ENCODE peak calls at places on chromosomes 7 and 10, in six cellular contexts. R, J, C, Q, D and A are unnamed samples.

GRCh38 chr7:75967573-75967997 is 26.8 kb downstream of the TMEM120A start:
- DNase-seq in J (peak; percentile 21), Q (no peak), C (peak; percentile 63), D (peak; percentile 74), R (no peak), A (no peak)

GRCh38 chr10:50469288-50469687 is 154.5 kb downstream of the SGMS1 start:
- DNase-seq in J (peak; percentile 55), D (no peak), R (no peak), C (no peak), Q (no peak), A (no peak)

GRCh38 chr7:123633553-123633952 is 22.1 kb upstream of the LMOD2 start:
- DNase-seq in J (peak; percentile 77), R (no peak), D (no peak), C (no peak), Q (no peak), A (no peak)

GRCh38 chr10:116184448-116184794 is 88.6 kb downstream of the GFRA1 start:
- DNase-seq in J (no peak), D (no peak), R (no peak), Q (no peak), C (no peak), A (no peak)

GRCh38 chr7:132451161-132451560 is 125.1 kb downstream of the PLXNA4 start:
- DNase-seq in C (no peak), D (no peak), Q (no peak), R (no peak), J (no peak), A (no peak)

GRCh38 chr10:50550291-50550839 is 73.4 kb downstream of the SGMS1 start:
- DNase-seq in C (peak; percentile 34), J (peak; percentile 18), Q (no peak), D (no peak), R (peak; percentile 48), A (no peak)

GRCh38 chr7:100192951-100193350 is 15.2 kb downstream of the STAG3 start:
- DNase-seq in R (no peak), D (no peak), Q (no peak), C (no peak), J (no peak), A (no peak)

GRCh38 chr10:8061274-8062211 is 7.1 kb downstream of the GATA3 start:
- DNase-seq in D (no peak), J (no peak), Q (no peak), R (peak; percentile 86), C (no peak), A (peak; percentile 15)

GRCh38 chr7:8443871-8444756 is 10.7 kb downstream of the NXPH1 start:
- DNase-seq in C (peak; percentile 46), R (peak; percentile 89), J (no peak), Q (no peak), D (no peak), A (no peak)
- TF ChIP-seq CTCF in C (peak; percentile 33), R (peak; percentile 66), J (no peak), Q (no peak), D (no peak), A (no peak)

GRCh38 chr7:25090374-25090773 is 34.7 kb downstream of the CYCS start:
- DNase-seq in C (no peak), R (no peak), J (no peak), Q (no peak), D (no peak), A (no peak)
- H3K27ac ChIP-seq in C (no peak overlapping the region), R (no peak overlapping the region), J (no peak overlapping the region), Q (no peak overlapping the region), D (no peak overlapping the region), A (no peak overlapping the region)

GRCh38 chr7:55486172-55486550 is 86.1 kb downstream of the VOPP1 start:
- DNase-seq in Q (no peak), D (no peak), R (no peak), J (no peak), C (no peak), A (no peak)
- TF ChIP-seq CTCF in Q (no peak), D (no peak), R (no peak), J (no peak), C (no peak), A (no peak)

DNA sequence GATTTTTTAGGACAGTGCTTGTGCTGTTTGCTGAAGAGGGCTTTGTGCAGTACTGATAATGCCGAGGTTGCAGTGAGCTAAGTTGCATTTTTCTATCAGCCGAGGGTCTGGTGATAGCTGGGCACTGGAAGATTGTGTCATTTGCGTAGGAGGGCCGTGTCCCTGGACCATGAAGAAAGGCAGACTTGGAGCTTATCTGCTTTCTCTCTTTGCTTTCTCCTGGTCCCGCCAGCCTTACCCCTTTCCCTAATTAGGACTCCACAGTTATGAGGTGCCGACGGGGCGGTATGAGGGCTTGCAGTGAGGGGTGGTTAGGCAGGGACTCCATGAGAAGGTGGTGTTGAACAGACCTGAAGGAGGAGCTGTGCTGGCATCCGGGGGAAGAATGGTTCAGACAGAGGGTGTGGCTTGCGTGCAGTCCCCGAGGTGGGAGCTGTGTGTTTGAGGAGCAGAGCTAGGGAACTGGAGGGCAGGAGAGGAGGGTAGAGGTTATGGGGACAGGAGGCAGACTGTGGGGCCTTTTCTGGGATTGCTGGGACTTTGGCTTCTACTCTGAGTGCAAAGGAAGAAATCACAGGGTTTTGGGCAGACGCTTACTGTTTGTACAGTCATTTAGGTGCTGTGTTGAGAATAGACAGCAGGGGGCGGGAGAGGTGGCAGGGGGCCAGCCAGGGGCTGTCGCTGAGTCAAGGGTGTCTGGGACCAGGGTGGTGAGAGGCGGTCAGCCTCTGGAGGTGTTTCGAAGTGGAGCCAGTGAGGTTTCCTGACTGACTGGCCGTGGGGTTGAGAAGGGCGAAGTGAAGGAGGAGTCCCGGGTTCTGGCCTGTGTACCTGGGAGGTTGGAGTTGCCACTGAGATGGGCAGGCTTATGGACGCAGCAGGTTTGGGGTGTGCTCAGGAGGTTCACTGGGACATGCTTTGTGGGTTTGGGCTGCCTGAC is 43.4 kb downstream of the PRF1 start:
- DNase-seq in C (peak; percentile 75), R (peak; percentile 89), D (peak; percentile 56), J (peak; percentile 34), Q (peak; percentile 75), A (peak; percentile 41)
- H3K27ac ChIP-seq in C (peak overlapping the region; percentile 4), R (no peak overlapping the region), D (no peak overlapping the region), J (no peak overlapping the region), Q (peak overlapping the region; percentile 57), A (no peak overlapping the region)

GRCh38 chr10:35600193-35600592 is 4.9 kb upstream of the GJD4 start:
- DNase-seq in R (peak; percentile 59), D (no peak), C (no peak), Q (no peak), J (no peak), A (no peak)
- TF ChIP-seq CTCF in R (peak; percentile 72), D (no peak), C (no peak), Q (no peak), J (peak; percentile 8), A (no peak)

GRCh38 chr7:116583653-116584052 is 58.8 kb downstream of the CAV1 start:
- DNase-seq in R (no peak), Q (no peak), C (no peak), D (no peak), J (no peak), A (no peak)
- H3K27ac ChIP-seq in R (no peak overlapping the region), Q (peak overlapping the region; percentile 58), C (no peak overlapping the region), D (peak overlapping the region; percentile 20), J (peak overlapping the region; percentile 76), A (no peak overlapping the region)

GRCh38 chr7:151060113-151060415 is 675 bp downstream of the SLC4A2 start:
- DNase-seq in Q (no peak), C (no peak), R (peak; percentile 86), D (no peak), J (no peak), A (no peak)
- TF ChIP-seq CTCF in Q (peak; percentile 4), C (no peak), R (peak; percentile 39), D (no peak), J (no peak), A (no peak)

DNA sequence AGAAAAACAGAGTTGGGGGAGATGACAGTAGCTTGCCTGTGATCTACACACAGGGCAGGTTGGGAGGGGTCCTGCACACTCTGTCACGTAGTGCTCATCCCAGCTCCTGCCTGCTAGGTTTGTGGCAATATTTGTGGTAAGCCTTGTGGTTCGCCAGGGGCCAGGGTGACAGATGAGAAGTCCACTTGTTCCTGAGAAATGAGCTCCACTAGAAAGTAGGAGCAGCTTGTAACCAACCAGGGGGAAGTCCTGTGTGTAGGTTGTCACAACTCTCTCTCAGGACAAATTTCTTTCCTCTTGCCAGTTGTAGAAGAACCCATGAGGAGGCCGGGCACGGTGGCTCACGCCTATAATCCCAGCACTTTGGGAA is 147.0 kb downstream of the TCF7L2 start:
- DNase-seq in R (peak; percentile 28), J (no peak), Q (no peak), D (no peak), C (no peak), A (no peak)
- H3K27ac ChIP-seq in R (no peak overlapping the region), J (no peak overlapping the region), Q (peak overlapping the region; percentile 64), D (no peak overlapping the region), C (peak overlapping the region; percentile 88), A (peak overlapping the region; percentile 65)

DNA sequence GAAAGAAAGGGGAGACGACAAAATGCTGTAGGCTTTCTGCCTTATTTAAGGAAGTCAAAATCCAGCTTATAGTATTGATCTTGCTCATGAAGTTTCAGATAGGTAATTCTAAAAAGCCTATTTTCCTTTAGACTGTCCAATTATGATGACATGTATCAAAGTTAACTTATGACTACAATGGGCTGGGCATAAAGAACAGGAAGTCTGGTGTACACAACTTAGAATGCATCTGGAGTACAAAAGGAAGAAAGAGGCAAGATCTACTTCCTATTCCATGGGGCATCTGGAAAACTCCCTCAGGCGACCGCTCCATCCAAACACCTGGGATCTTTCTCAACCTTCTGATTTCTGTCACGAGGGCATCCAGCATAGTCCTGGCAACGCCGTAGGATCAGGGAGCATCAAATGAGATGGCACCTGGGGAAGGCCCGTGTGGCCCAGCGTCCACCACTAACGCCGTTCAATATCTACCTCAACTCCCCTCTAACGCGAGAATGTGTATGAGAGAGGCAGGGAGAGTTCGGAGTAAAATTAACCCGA is 512 bp downstream of the FAM24B start:
- DNase-seq in R (no peak), J (no peak), Q (no peak), C (no peak), D (no peak), A (no peak)
- TF ChIP-seq CTCF in R (no peak), J (no peak), Q (no peak), C (no peak), D (no peak), A (no peak)

GRCh38 chr7:134629445-134629844 is 17.2 kb upstream of the BPGM start:
- DNase-seq in Q (no peak), C (no peak), D (no peak), R (no peak), J (no peak), A (no peak)

GRCh38 chr7:134632937-134633540 is 13.6 kb upstream of the BPGM start:
- DNase-seq in C (peak; percentile 45), D (no peak), J (peak; percentile 69), R (peak; percentile 52), Q (no peak), A (no peak)

GRCh38 chr7:134632052-134632451 is 14.6 kb upstream of the BPGM start:
- DNase-seq in J (no peak), C (no peak), Q (no peak), R (no peak), D (no peak), A (no peak)

GRCh38 chr7:134630237-134630636 is 16.4 kb upstream of the BPGM start:
- DNase-seq in D (no peak), C (no peak), Q (no peak), J (no peak), R (no peak), A (no peak)

GRCh38 chr7:134630890-134631289 is 15.8 kb upstream of the BPGM start:
- DNase-seq in R (no peak), C (no peak), Q (no peak), D (no peak), J (peak; percentile 84), A (no peak)
- H3K27ac ChIP-seq in R (no peak overlapping the region), C (no peak overlapping the region), Q (no peak overlapping the region), D (no peak overlapping the region), J (no peak overlapping the region), A (no peak overlapping the region)